ENCODE peak calls at places on chromosomes 16 and 17, in ten cellular contexts. R is DND-41, K is K562, Z is MM.1S, D is sigmoid colon, M is testis, W is psoas muscle, X is upper lobe of right lung, E is pancreas, O is neural progenitor cell. V is an unnamed sample.

GRCh38 chr17:72764632-72765041 is 327.9 kb downstream of the SLC39A11 start:
- DNase-seq in O (no peak), X (no peak), D (no peak), M (no peak), W (no peak), Z (no peak), R (no peak), K (no peak), E (no peak), V (no peak)

GRCh38 chr17:37614391-37614790 is 5.2 kb upstream of the SYNRG start:
- DNase-seq in W (no peak), E (no peak), Z (no peak), M (no peak), D (no peak), O (no peak), K (no peak), R (no peak), X (no peak), V (no peak)

GRCh38 chr17:58301504-58302150 is 20.9 kb upstream of the MPO start:
- DNase-seq in X (peak; percentile 54), R (peak; percentile 3), K (no peak), W (no peak), E (no peak), O (no peak), Z (no peak), M (no peak), D (peak; percentile 56), V (no peak)

GRCh38 chr16:14600164-14600563 is 29.9 kb downstream of the PARN start:
- DNase-seq in W (no peak), D (no peak), M (no peak), E (no peak), K (peak; percentile 15), Z (peak; percentile 27), X (no peak), R (no peak), O (peak; percentile 34), V (no peak)

GRCh38 chr17:61425682-61426481 is 26.2 kb downstream of the TBX2 start:
- DNase-seq in R (no peak), O (peak; percentile 53), D (no peak), Z (no peak), X (no peak), W (no peak), K (no peak), M (no peak), E (no peak), V (no peak)

GRCh38 chr16:71337631-71338030 is 20.9 kb upstream of the CALB2 start:
- DNase-seq in K (no peak), O (no peak), D (no peak), R (no peak), E (no peak), Z (no peak), W (no peak), M (no peak), X (no peak), V (no peak)

GRCh38 chr17:73620414-73620813 is 23.8 kb downstream of the SDK2 start:
- DNase-seq in E (no peak), D (no peak), Z (no peak), O (no peak), K (no peak), R (no peak), M (no peak), X (no peak), W (no peak), V (no peak)

GRCh38 chr17:41579484-41580243 is 7.0 kb downstream of the KRT14 start:
- DNase-seq in D (peak; percentile 69), O (peak; percentile 91), W (peak; percentile 63), K (peak; percentile 93), E (peak; percentile 88), R (peak; percentile 74), Z (peak; percentile 89), X (peak; percentile 77), M (peak; percentile 95), V (peak; percentile 21)

GRCh38 chr17:63345598-63345997 is 100.5 kb downstream of the CYB561 start:
- DNase-seq in M (no peak), R (no peak), X (no peak), W (no peak), Z (no peak), O (no peak), D (no peak), E (no peak), K (no peak), V (no peak)

GRCh38 chr16:81204794-81205680 is 33.5 kb upstream of the BCO1 start:
- DNase-seq in D (peak; percentile 76), X (no peak), E (no peak), K (peak; percentile 57), O (peak; percentile 59), Z (peak; percentile 8), R (peak; percentile 17), M (peak; percentile 29), W (no peak), V (peak; percentile 11)

GRCh38 chr17:35906559-35907265 is 23.9 kb downstream of the RDM1 start:
- DNase-seq in Z (peak; percentile 1), X (no peak), O (no peak), E (no peak), W (no peak), M (no peak), D (no peak), K (no peak), R (no peak), V (no peak)

GRCh38 chr16:84662471-84662870 is 14.2 kb downstream of the KLHL36 start:
- DNase-seq in W (no peak), Z (no peak), R (no peak), D (no peak), M (no peak), O (no peak), X (no peak), E (no peak), K (no peak), V (no peak)

GRCh38 chr16:84667600-84668309 is 19.4 kb downstream of the KLHL36 start:
- DNase-seq in R (no peak), K (no peak), E (no peak), O (no peak), M (peak; percentile 60), W (no peak), Z (no peak), D (no peak), X (no peak), V (no peak)

GRCh38 chr16:84665359-84665758 is 17.0 kb downstream of the KLHL36 start:
- DNase-seq in Z (no peak), O (no peak), E (no peak), M (no peak), R (no peak), X (no peak), D (no peak), K (no peak), W (no peak), V (no peak)

GRCh38 chr16:84663433-84664101 is 15.3 kb downstream of the KLHL36 start:
- DNase-seq in O (no peak), X (no peak), W (no peak), K (no peak), Z (peak; percentile 24), R (no peak), M (no peak), D (no peak), E (no peak), V (peak; percentile 76)

DNA sequence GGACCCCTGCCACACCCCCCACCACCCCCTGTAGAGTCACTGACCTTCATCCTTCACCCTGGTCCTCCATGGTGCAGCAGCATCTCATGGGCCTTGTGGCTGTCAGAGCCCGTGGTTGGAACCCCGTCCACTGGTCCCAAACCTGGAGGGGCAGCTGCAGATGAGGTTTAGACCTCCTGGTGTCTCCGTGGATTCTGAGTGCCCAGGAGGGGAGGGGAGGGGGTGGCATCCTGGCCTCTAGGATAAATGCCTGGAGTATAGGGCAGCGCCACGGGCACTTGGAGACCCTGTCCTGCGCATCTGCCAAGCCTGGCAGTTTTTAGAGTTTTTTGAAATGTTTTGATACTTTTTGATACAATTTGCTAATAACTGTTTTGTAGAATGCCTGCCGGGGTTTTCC is 17.5 kb downstream of the KLHL36 start:
- DNase-seq in K (no peak), M (peak; percentile 24), Z (no peak), O (no peak), D (no peak), X (no peak), W (no peak), E (no peak), R (no peak), V (no peak)
- H3K36me3 ChIP-seq in K (peaks cover 40% of the 10 kb centered on the region), M (no peaks in the 10 kb centered on the region), Z (no peaks in the 10 kb centered on the region), O (no peaks in the 10 kb centered on the region), D (peaks cover 16% of the 10 kb centered on the region), X (peaks cover 51% of the 10 kb centered on the region), W (peaks cover 56% of the 10 kb centered on the region), E (peaks cover 26% of the 10 kb centered on the region), R (peaks cover 38% of the 10 kb centered on the region), V (peaks cover 12% of the 10 kb centered on the region)

GRCh38 chr16:559411-560207 is 585 bp upstream of the PRR35 start:
- DNase-seq in R (no peak), O (no peak), K (no peak), Z (no peak), W (no peak), X (no peak), M (no peak), E (no peak), D (no peak), V (no peak)
- H3K36me3 ChIP-seq in R (no peaks in the 10 kb centered on the region), O (no peaks in the 10 kb centered on the region), K (no peaks in the 10 kb centered on the region), Z (no peaks in the 10 kb centered on the region), W (no peaks in the 10 kb centered on the region), X (no peaks in the 10 kb centered on the region), M (no peaks in the 10 kb centered on the region), E (no peaks in the 10 kb centered on the region), D (no peaks in the 10 kb centered on the region), V (no peaks in the 10 kb centered on the region)

GRCh38 chr16:11681526-11681925 is 13.3 kb downstream of the SNN start:
- DNase-seq in W (peak; percentile 72), R (no peak), D (peak; percentile 65), M (no peak), K (no peak), X (peak; percentile 69), Z (peak; percentile 69), O (no peak), E (no peak), V (no peak)
- H3K36me3 ChIP-seq in W (peaks cover 68% of the 10 kb centered on the region), R (peaks cover 91% of the 10 kb centered on the region), D (no peaks in the 10 kb centered on the region), M (no peaks in the 10 kb centered on the region), K (peaks cover 91% of the 10 kb centered on the region), X (peaks cover 96% of the 10 kb centered on the region), Z (peaks cover 29% of the 10 kb centered on the region), O (no peaks in the 10 kb centered on the region), E (peaks cover 76% of the 10 kb centered on the region), V (peaks cover 33% of the 10 kb centered on the region)

GRCh38 chr16:30491229-30491628 is 18.7 kb downstream of the ITGAL start:
- DNase-seq in X (no peak), M (no peak), K (no peak), D (no peak), E (no peak), R (no peak), W (no peak), Z (no peak), O (no peak), V (no peak)

GRCh38 chr16:30490210-30490609 is 17.7 kb downstream of the ITGAL start:
- DNase-seq in K (no peak), W (no peak), O (peak; percentile 51), M (no peak), Z (no peak), E (no peak), X (no peak), D (no peak), R (no peak), V (no peak)

GRCh38 chr16:30494028-30494427 is 21.5 kb downstream of the ITGAL start:
- DNase-seq in O (no peak), Z (no peak), M (no peak), X (no peak), D (no peak), R (no peak), K (no peak), E (no peak), W (no peak), V (no peak)

GRCh38 chr16:30488764-30489595 is 16.4 kb downstream of the ITGAL start:
- DNase-seq in M (no peak), K (no peak), E (no peak), X (no peak), R (no peak), W (no peak), Z (no peak), O (no peak), D (no peak), V (no peak)

GRCh38 chr16:30491744-30492308 is 19.3 kb downstream of the ITGAL start:
- DNase-seq in O (no peak), Z (no peak), W (no peak), M (no peak), K (peak; percentile 79), D (no peak), R (peak; percentile 26), E (no peak), X (no peak), V (no peak)
- H3K36me3 ChIP-seq in O (no peaks in the 10 kb centered on the region), Z (peaks cover 5% of the 10 kb centered on the region), W (no peaks in the 10 kb centered on the region), M (no peaks in the 10 kb centered on the region), K (no peaks in the 10 kb centered on the region), D (no peaks in the 10 kb centered on the region), R (peaks cover 4% of the 10 kb centered on the region), E (no peaks in the 10 kb centered on the region), X (peaks cover 8% of the 10 kb centered on the region), V (peaks cover 8% of the 10 kb centered on the region)

V was measured in GM12878.